ENCODE peak calls at places on chromosomes 5 and 9, in six cellular contexts. I, H, Q, D, N and G are unnamed samples.

GRCh38 chr9:17928228-17928627 is 349.4 kb downstream of the SH3GL2 start:
- DNase-seq in I (no peak), H (no peak), Q (no peak), D (no peak), N (no peak), G (no peak)

GRCh38 chr5:100560860-100561259 is 25.7 kb downstream of the FAM174A start:
- DNase-seq in I (no peak), H (peak; percentile 37), Q (no peak), D (no peak), N (no peak), G (no peak)

GRCh38 chr9:9117866-9118265 is 1318.3 kb upstream of the DMAC1 start:
- DNase-seq in I (no peak), H (no peak), Q (no peak), D (no peak), N (no peak), G (no peak)

GRCh38 chr9:468766-469496 is 254.3 kb downstream of the DOCK8 start:
- DNase-seq in I (no peak), H (no peak), Q (no peak), D (no peak), N (no peak), G (no peak)

GRCh38 chr5:89147026-89147425 is 264.0 kb upstream of the MEF2C start:
- DNase-seq in I (no peak), H (peak; percentile 42), Q (no peak), D (no peak), N (no peak), G (no peak)

GRCh38 chr9:17116400-17116837 is 18.4 kb upstream of the CNTLN start:
- DNase-seq in I (no peak), H (peak; percentile 33), Q (no peak), D (no peak), N (peak; percentile 29), G (peak; percentile 56)

GRCh38 chr9:4371108-4371507 is 71.2 kb upstream of the GLIS3 start:
- DNase-seq in I (no peak), H (peak; percentile 98), Q (no peak), D (no peak), N (no peak), G (no peak)

GRCh38 chr9:16543691-16544090 is 326.8 kb downstream of the BNC2 start:
- DNase-seq in I (no peak), H (peak; percentile 19), Q (no peak), D (no peak), N (no peak), G (no peak)